ENCODE peak calls at places on chromosomes 11 and 22, in nine cellular contexts. One of them, this sample, is unnamed.

GRCh38 chr11:37704791-37705190 is 1106.8 kb upstream of the RAG2 start:
- DNase-seq in mammary epithelial cell: no peak
- DNase-seq in thoracic aorta: no peak
- DNase-seq in right atrium auricular region: no peak
- DNase-seq in left ventricle myocardium inferior: no peak
- DNase-seq in MM.1S: no peak
- DNase-seq in adrenal gland: no peak
- DNase-seq in colonic mucosa: no peak
- DNase-seq in PC-3: no peak
- DNase-seq in this sample: no peak

GRCh38 chr11:116727990-116728389 is 44.8 kb downstream of the BUD13 start:
- DNase-seq in MM.1S: no peak
- DNase-seq in right atrium auricular region: no peak
- DNase-seq in thoracic aorta: no peak
- DNase-seq in mammary epithelial cell: no peak
- DNase-seq in PC-3: peak; percentile 33
- DNase-seq in adrenal gland: no peak
- DNase-seq in left ventricle myocardium inferior: no peak
- DNase-seq in colonic mucosa: no peak
- DNase-seq in this sample: no peak

GRCh38 chr11:67271548-67272284 is 5.4 kb downstream of the GRK2 start:
- DNase-seq in colonic mucosa: no peak
- DNase-seq in thoracic aorta: no peak
- DNase-seq in adrenal gland: peak; percentile 29
- DNase-seq in PC-3: no peak
- DNase-seq in right atrium auricular region: no peak
- DNase-seq in MM.1S: no peak
- DNase-seq in mammary epithelial cell: no peak
- DNase-seq in left ventricle myocardium inferior: no peak
- DNase-seq in this sample: no peak

GRCh38 chr11:128772814-128773213 is 78.9 kb downstream of the FLI1 start:
- DNase-seq in colonic mucosa: peak; percentile 49
- DNase-seq in left ventricle myocardium inferior: peak; percentile 59
- DNase-seq in mammary epithelial cell: no peak
- DNase-seq in right atrium auricular region: no peak
- DNase-seq in PC-3: no peak
- DNase-seq in thoracic aorta: no peak
- DNase-seq in MM.1S: no peak
- DNase-seq in adrenal gland: peak; percentile 24
- DNase-seq in this sample: no peak

GRCh38 chr11:104531894-104532293 is 366.4 kb downstream of the CASP12 start:
- DNase-seq in PC-3: peak; percentile 58
- DNase-seq in mammary epithelial cell: no peak
- DNase-seq in left ventricle myocardium inferior: no peak
- DNase-seq in MM.1S: no peak
- DNase-seq in right atrium auricular region: no peak
- DNase-seq in adrenal gland: no peak
- DNase-seq in thoracic aorta: no peak
- DNase-seq in colonic mucosa: no peak
- DNase-seq in this sample: no peak

GRCh38 chr11:85934599-85935169 is 79.5 kb downstream of the CCDC83 start:
- DNase-seq in adrenal gland: peak; percentile 56
- DNase-seq in colonic mucosa: no peak
- DNase-seq in MM.1S: no peak
- DNase-seq in right atrium auricular region: no peak
- DNase-seq in mammary epithelial cell: no peak
- DNase-seq in thoracic aorta: no peak
- DNase-seq in left ventricle myocardium inferior: no peak
- DNase-seq in PC-3: no peak
- DNase-seq in this sample: no peak

GRCh38 chr22:43078522-43078921 is 10.7 kb downstream of the TTLL1 start:
- DNase-seq in thoracic aorta: no peak
- DNase-seq in MM.1S: no peak
- DNase-seq in left ventricle myocardium inferior: no peak
- DNase-seq in right atrium auricular region: no peak
- DNase-seq in PC-3: no peak
- DNase-seq in colonic mucosa: peak; percentile 85
- DNase-seq in adrenal gland: no peak
- DNase-seq in mammary epithelial cell: no peak
- DNase-seq in this sample: no peak

GRCh38 chr22:35783943-35784614 is 66.4 kb downstream of the APOL5 start:
- DNase-seq in left ventricle myocardium inferior: no peak
- DNase-seq in thoracic aorta: no peak
- DNase-seq in mammary epithelial cell: peak; percentile 79
- DNase-seq in MM.1S: no peak
- DNase-seq in colonic mucosa: no peak
- DNase-seq in right atrium auricular region: no peak
- DNase-seq in adrenal gland: no peak
- DNase-seq in PC-3: peak; percentile 89
- DNase-seq in this sample: peak; percentile 94

GRCh38 chr11:77199346-77199745 is 71.3 kb downstream of the MYO7A start:
- DNase-seq in adrenal gland: peak; percentile 83
- DNase-seq in left ventricle myocardium inferior: no peak
- DNase-seq in thoracic aorta: no peak
- DNase-seq in right atrium auricular region: no peak
- DNase-seq in colonic mucosa: no peak
- DNase-seq in MM.1S: peak; percentile 2
- DNase-seq in PC-3: no peak
- DNase-seq in mammary epithelial cell: no peak
- DNase-seq in this sample: no peak

GRCh38 chr22:30181459-30182353 is 64.9 kb downstream of the LIF start:
- DNase-seq in PC-3: no peak
- DNase-seq in colonic mucosa: no peak
- DNase-seq in adrenal gland: no peak
- DNase-seq in thoracic aorta: no peak
- DNase-seq in mammary epithelial cell: no peak
- DNase-seq in MM.1S: no peak
- DNase-seq in right atrium auricular region: no peak
- DNase-seq in left ventricle myocardium inferior: no peak
- DNase-seq in this sample: no peak

GRCh38 chr22:25745341-25746011 is 3.5 kb downstream of the MYO18B start:
- DNase-seq in mammary epithelial cell: peak; percentile 66
- DNase-seq in PC-3: no peak
- DNase-seq in adrenal gland: peak; percentile 36
- DNase-seq in colonic mucosa: no peak
- DNase-seq in thoracic aorta: no peak
- DNase-seq in MM.1S: no peak
- DNase-seq in right atrium auricular region: no peak
- DNase-seq in left ventricle myocardium inferior: no peak
- DNase-seq in this sample: peak; percentile 29

GRCh38 chr22:46726986-46727317 is 11.1 kb downstream of the CERK start:
- DNase-seq in adrenal gland: no peak
- DNase-seq in mammary epithelial cell: no peak
- DNase-seq in right atrium auricular region: no peak
- DNase-seq in left ventricle myocardium inferior: no peak
- DNase-seq in colonic mucosa: no peak
- DNase-seq in thoracic aorta: no peak
- DNase-seq in PC-3: no peak
- DNase-seq in MM.1S: no peak
- DNase-seq in this sample: no peak

GRCh38 chr11:3855808-3856491 is 486 bp downstream of the STIM1 start:
- DNase-seq in mammary epithelial cell: peak; percentile 50
- DNase-seq in MM.1S: peak; percentile 51
- DNase-seq in thoracic aorta: no peak
- DNase-seq in left ventricle myocardium inferior: peak; percentile 56
- DNase-seq in adrenal gland: no peak
- DNase-seq in colonic mucosa: peak; percentile 56
- DNase-seq in PC-3: peak; percentile 23
- DNase-seq in right atrium auricular region: peak; percentile 67
- DNase-seq in this sample: no peak

GRCh38 chr11:6646040-6646439 is 9.6 kb downstream of the DCHS1 start:
- DNase-seq in right atrium auricular region: peak; percentile 71
- DNase-seq in left ventricle myocardium inferior: peak; percentile 85
- DNase-seq in adrenal gland: peak; percentile 35
- DNase-seq in mammary epithelial cell: no peak
- DNase-seq in thoracic aorta: no peak
- DNase-seq in MM.1S: no peak
- DNase-seq in colonic mucosa: no peak
- DNase-seq in PC-3: no peak
- DNase-seq in this sample: no peak

GRCh38 chr11:68657021-68657780 is 27.1 kb upstream of the GAL start:
- DNase-seq in PC-3: no peak
- DNase-seq in adrenal gland: no peak
- DNase-seq in mammary epithelial cell: no peak
- DNase-seq in MM.1S: no peak
- DNase-seq in thoracic aorta: no peak
- DNase-seq in colonic mucosa: no peak
- DNase-seq in left ventricle myocardium inferior: no peak
- DNase-seq in right atrium auricular region: no peak
- DNase-seq in this sample: no peak
- H3K27me3 ChIP-seq in PC-3: peaks cover 2% of the 10 kb centered on the region
- H3K27me3 ChIP-seq in adrenal gland: peaks cover 14% of the 10 kb centered on the region
- H3K27me3 ChIP-seq in mammary epithelial cell: peaks cover 5% of the 10 kb centered on the region
- H3K27me3 ChIP-seq in MM.1S: peaks cover 90% of the 10 kb centered on the region
- H3K27me3 ChIP-seq in thoracic aorta: no peaks in the 10 kb centered on the region
- H3K27me3 ChIP-seq in colonic mucosa: no peaks in the 10 kb centered on the region
- H3K27me3 ChIP-seq in left ventricle myocardium inferior: peaks cover 48% of the 10 kb centered on the region
- H3K27me3 ChIP-seq in right atrium auricular region: no peaks in the 10 kb centered on the region
- H3K27me3 ChIP-seq in this sample: peaks cover 4% of the 10 kb centered on the region

DNA sequence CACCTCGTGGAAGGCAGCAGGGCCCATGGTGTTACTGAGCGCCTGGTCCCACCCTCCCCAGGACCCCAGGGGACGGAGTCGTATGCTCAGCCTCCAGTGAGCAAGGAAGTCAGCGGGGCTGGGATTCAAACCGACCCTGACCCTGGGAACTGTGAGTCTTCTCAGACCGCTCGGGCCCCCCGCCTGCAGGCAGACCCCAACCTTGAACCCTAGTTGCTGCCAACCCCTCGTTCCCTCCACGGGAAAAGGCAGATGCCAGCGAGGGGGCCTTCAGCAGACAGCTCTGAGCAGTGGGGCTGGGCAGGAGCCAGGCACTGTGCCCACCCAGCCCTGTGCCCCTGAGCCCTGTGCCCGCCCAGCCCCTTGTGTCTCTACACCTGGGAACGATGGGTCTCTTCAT is 6.4 kb downstream of the SLC16A8 start:
- DNase-seq in PC-3: no peak
- DNase-seq in right atrium auricular region: no peak
- DNase-seq in left ventricle myocardium inferior: no peak
- DNase-seq in adrenal gland: no peak
- DNase-seq in thoracic aorta: no peak
- DNase-seq in colonic mucosa: no peak
- DNase-seq in mammary epithelial cell: no peak
- DNase-seq in MM.1S: no peak
- DNase-seq in this sample: no peak
- H3K4me1 ChIP-seq in PC-3: no peaks in the 10 kb centered on the region
- H3K4me1 ChIP-seq in right atrium auricular region: no peaks in the 10 kb centered on the region
- H3K4me1 ChIP-seq in left ventricle myocardium inferior: peaks cover 19% of the 10 kb centered on the region
- H3K4me1 ChIP-seq in adrenal gland: peaks cover 15% of the 10 kb centered on the region
- H3K4me1 ChIP-seq in thoracic aorta: peaks cover 19% of the 10 kb centered on the region
- H3K4me1 ChIP-seq in colonic mucosa: peaks cover 6% of the 10 kb centered on the region
- H3K4me1 ChIP-seq in mammary epithelial cell: peaks cover 8% of the 10 kb centered on the region
- H3K4me1 ChIP-seq in MM.1S: no peaks in the 10 kb centered on the region
- H3K4me1 ChIP-seq in this sample: no peaks in the 10 kb centered on the region

DNA sequence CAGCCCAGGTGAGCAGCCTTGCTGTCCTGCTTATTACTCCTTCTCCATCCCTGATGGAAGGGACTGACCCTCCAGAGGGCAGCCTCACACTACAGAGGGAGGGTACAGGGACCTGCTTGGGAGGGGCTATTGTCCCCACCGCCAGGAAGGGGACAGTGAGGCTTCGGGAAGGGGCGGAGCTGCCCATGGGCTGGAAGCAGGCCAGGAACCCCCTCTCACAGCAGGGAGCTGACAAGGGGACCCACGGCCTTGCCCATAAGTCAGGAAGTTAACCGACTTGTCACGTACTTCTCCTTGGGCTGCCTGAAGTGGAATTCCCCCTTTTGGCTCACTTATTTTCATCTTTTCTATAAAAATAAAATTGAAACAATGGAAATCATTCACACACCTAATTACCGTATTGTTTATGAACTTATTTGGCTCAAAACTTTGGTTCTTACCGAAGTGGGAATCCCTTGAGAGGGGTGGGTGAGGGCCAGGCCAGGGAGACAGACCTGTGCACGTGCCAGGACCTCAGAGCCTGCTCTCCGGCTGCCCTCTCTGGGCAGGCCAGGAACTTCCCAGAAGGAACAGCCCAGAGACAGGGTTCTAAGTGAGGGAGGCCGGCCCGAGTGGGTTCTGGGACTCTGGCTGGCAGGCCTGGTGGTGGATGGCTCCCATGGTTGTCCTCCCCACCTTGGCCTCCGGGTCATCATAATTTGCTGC is 5.8 kb downstream of the MGAT3 start:
- DNase-seq in colonic mucosa: no peak
- DNase-seq in right atrium auricular region: no peak
- DNase-seq in MM.1S: no peak
- DNase-seq in adrenal gland: no peak
- DNase-seq in thoracic aorta: no peak
- DNase-seq in PC-3: no peak
- DNase-seq in left ventricle myocardium inferior: peak; percentile 63
- DNase-seq in mammary epithelial cell: no peak
- DNase-seq in this sample: no peak
- TF ChIP-seq CTCF in colonic mucosa: no peak
- TF ChIP-seq CTCF in right atrium auricular region: no peak
- TF ChIP-seq CTCF in MM.1S: no peak
- TF ChIP-seq CTCF in adrenal gland: no peak
- TF ChIP-seq CTCF in thoracic aorta: no peak
- TF ChIP-seq CTCF in PC-3: no peak
- TF ChIP-seq CTCF in left ventricle myocardium inferior: peak; percentile 55
- TF ChIP-seq CTCF in mammary epithelial cell: no peak
- TF ChIP-seq CTCF in this sample: no peak

GRCh38 chr11:130995266-130995665 is 79.0 kb upstream of the SNX19 start:
- DNase-seq in left ventricle myocardium inferior: no peak
- DNase-seq in adrenal gland: no peak
- DNase-seq in mammary epithelial cell: no peak
- DNase-seq in PC-3: no peak
- DNase-seq in right atrium auricular region: no peak
- DNase-seq in MM.1S: no peak
- DNase-seq in colonic mucosa: no peak
- DNase-seq in thoracic aorta: no peak
- DNase-seq in this sample: no peak

GRCh38 chr11:130999086-130999485 is 82.8 kb upstream of the SNX19 start:
- DNase-seq in right atrium auricular region: no peak
- DNase-seq in thoracic aorta: no peak
- DNase-seq in MM.1S: no peak
- DNase-seq in left ventricle myocardium inferior: no peak
- DNase-seq in colonic mucosa: no peak
- DNase-seq in PC-3: peak; percentile 70
- DNase-seq in mammary epithelial cell: peak; percentile 48
- DNase-seq in adrenal gland: no peak
- DNase-seq in this sample: peak; percentile 20

GRCh38 chr11:130992788-130993187 is 76.5 kb upstream of the SNX19 start:
- DNase-seq in colonic mucosa: no peak
- DNase-seq in thoracic aorta: no peak
- DNase-seq in mammary epithelial cell: no peak
- DNase-seq in PC-3: no peak
- DNase-seq in MM.1S: no peak
- DNase-seq in right atrium auricular region: no peak
- DNase-seq in adrenal gland: no peak
- DNase-seq in left ventricle myocardium inferior: no peak
- DNase-seq in this sample: no peak

DNA sequence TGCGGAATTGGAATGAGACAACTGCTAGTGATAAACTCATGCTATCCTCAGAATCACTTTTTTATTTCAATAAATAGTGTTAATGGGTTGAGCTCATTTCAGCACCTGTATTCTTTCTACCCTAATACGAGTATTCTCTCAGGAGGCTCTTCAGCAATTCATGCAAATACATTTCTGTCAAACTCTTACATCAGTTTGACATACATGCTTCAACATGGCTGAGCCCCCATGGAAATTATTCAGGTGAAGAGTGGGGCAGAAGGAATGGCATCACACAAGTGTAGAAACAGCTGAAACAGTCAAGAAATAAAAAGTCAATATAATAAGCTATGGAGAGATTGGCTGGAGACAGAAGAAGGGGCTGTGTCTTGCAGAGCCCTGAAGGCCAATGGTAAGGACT is 77.8 kb upstream of the SNX19 start:
- DNase-seq in left ventricle myocardium inferior: no peak
- DNase-seq in right atrium auricular region: no peak
- DNase-seq in mammary epithelial cell: no peak
- DNase-seq in colonic mucosa: no peak
- DNase-seq in adrenal gland: no peak
- DNase-seq in PC-3: no peak
- DNase-seq in thoracic aorta: no peak
- DNase-seq in MM.1S: no peak
- DNase-seq in this sample: no peak
- H3K27me3 ChIP-seq in left ventricle myocardium inferior: peaks cover 9% of the 10 kb centered on the region
- H3K27me3 ChIP-seq in right atrium auricular region: no peaks in the 10 kb centered on the region
- H3K27me3 ChIP-seq in mammary epithelial cell: no peaks in the 10 kb centered on the region
- H3K27me3 ChIP-seq in colonic mucosa: no peaks in the 10 kb centered on the region
- H3K27me3 ChIP-seq in adrenal gland: no peaks in the 10 kb centered on the region
- H3K27me3 ChIP-seq in PC-3: no peaks in the 10 kb centered on the region
- H3K27me3 ChIP-seq in thoracic aorta: no peaks in the 10 kb centered on the region
- H3K27me3 ChIP-seq in MM.1S: no peaks in the 10 kb centered on the region
- H3K27me3 ChIP-seq in this sample: no peaks in the 10 kb centered on the region

This sample was measured in foreskin keratinocyte.